ENCODE peak calls at places on chromosomes 13 and 19, in seven cellular contexts. One of them, this sample, is unnamed.

GRCh38 chr13:114071441-114071840 is 61.0 kb downstream of the RASA3 start:
- DNase-seq in BJ: no peak
- DNase-seq in stimulated activated CD4-positive, alpha-beta T cell treated with anti-CD3 and anti-CD28 coated beads, Interleukin-2, amount 100 ng/mL, for 48 hours: no peak
- DNase-seq in testis: no peak
- DNase-seq in HEK293T: no peak
- DNase-seq in IMR-90: no peak
- DNase-seq in GM04504: no peak
- DNase-seq in this sample: no peak

GRCh38 chr13:93674337-93674755 is 447.7 kb downstream of the GPC6 start:
- DNase-seq in BJ: no peak
- DNase-seq in stimulated activated CD4-positive, alpha-beta T cell treated with anti-CD3 and anti-CD28 coated beads, Interleukin-2, amount 100 ng/mL, for 48 hours: no peak
- DNase-seq in testis: no peak
- DNase-seq in HEK293T: no peak
- DNase-seq in IMR-90: no peak
- DNase-seq in GM04504: no peak
- DNase-seq in this sample: no peak

GRCh38 chr13:59750860-59751259 is 412.9 kb downstream of the DIAPH3 start:
- DNase-seq in BJ: peak
- DNase-seq in stimulated activated CD4-positive, alpha-beta T cell treated with anti-CD3 and anti-CD28 coated beads, Interleukin-2, amount 100 ng/mL, for 48 hours: no peak
- DNase-seq in testis: peak
- DNase-seq in HEK293T: peak
- DNase-seq in IMR-90: peak
- DNase-seq in GM04504: peak
- DNase-seq in this sample: peak

GRCh38 chr19:41323430-41324125 is 13.6 kb downstream of the CCDC97 start:
- DNase-seq in BJ: peak
- DNase-seq in stimulated activated CD4-positive, alpha-beta T cell treated with anti-CD3 and anti-CD28 coated beads, Interleukin-2, amount 100 ng/mL, for 48 hours: no peak
- DNase-seq in testis: peak
- DNase-seq in HEK293T: no peak
- DNase-seq in IMR-90: peak
- DNase-seq in GM04504: peak
- DNase-seq in this sample: peak

GRCh38 chr19:40530091-40530901 is 46.4 kb upstream of the SHKBP1 start:
- DNase-seq in BJ: no peak
- DNase-seq in stimulated activated CD4-positive, alpha-beta T cell treated with anti-CD3 and anti-CD28 coated beads, Interleukin-2, amount 100 ng/mL, for 48 hours: no peak
- DNase-seq in testis: peak
- DNase-seq in HEK293T: peak
- DNase-seq in IMR-90: no peak
- DNase-seq in GM04504: no peak
- DNase-seq in this sample: no peak

GRCh38 chr19:46508206-46508605 is 12.5 kb upstream of the PNMA8B start:
- DNase-seq in BJ: no peak
- DNase-seq in stimulated activated CD4-positive, alpha-beta T cell treated with anti-CD3 and anti-CD28 coated beads, Interleukin-2, amount 100 ng/mL, for 48 hours: no peak
- DNase-seq in testis: no peak
- DNase-seq in HEK293T: no peak
- DNase-seq in IMR-90: no peak
- DNase-seq in GM04504: no peak
- DNase-seq in this sample: no peak

GRCh38 chr13:101648766-101649489 is 196.5 kb downstream of the ITGBL1 start:
- DNase-seq in BJ: no peak
- DNase-seq in stimulated activated CD4-positive, alpha-beta T cell treated with anti-CD3 and anti-CD28 coated beads, Interleukin-2, amount 100 ng/mL, for 48 hours: no peak
- DNase-seq in testis: no peak
- DNase-seq in HEK293T: no peak
- DNase-seq in IMR-90: no peak
- DNase-seq in GM04504: no peak
- DNase-seq in this sample: no peak

GRCh38 chr13:106083620-106084350 is 451.7 kb downstream of the EFNB2 start:
- DNase-seq in BJ: no peak
- DNase-seq in stimulated activated CD4-positive, alpha-beta T cell treated with anti-CD3 and anti-CD28 coated beads, Interleukin-2, amount 100 ng/mL, for 48 hours: no peak
- DNase-seq in testis: peak
- DNase-seq in HEK293T: no peak
- DNase-seq in IMR-90: peak
- DNase-seq in GM04504: peak
- DNase-seq in this sample: peak

GRCh38 chr19:46821512-46822359 is 28.9 kb downstream of the AP2S1 start:
- DNase-seq in BJ: no peak
- DNase-seq in stimulated activated CD4-positive, alpha-beta T cell treated with anti-CD3 and anti-CD28 coated beads, Interleukin-2, amount 100 ng/mL, for 48 hours: peak
- DNase-seq in testis: no peak
- DNase-seq in HEK293T: no peak
- DNase-seq in IMR-90: no peak
- DNase-seq in GM04504: no peak
- DNase-seq in this sample: no peak

GRCh38 chr19:12872941-12873890 is 8.0 kb downstream of the DNASE2 start:
- DNase-seq in BJ: peak
- DNase-seq in stimulated activated CD4-positive, alpha-beta T cell treated with anti-CD3 and anti-CD28 coated beads, Interleukin-2, amount 100 ng/mL, for 48 hours: peak
- DNase-seq in testis: peak
- DNase-seq in HEK293T: peak
- DNase-seq in IMR-90: peak
- DNase-seq in GM04504: no peak
- DNase-seq in this sample: peak

GRCh38 chr19:2089001-2089711 is 7.0 kb downstream of the MOB3A start:
- DNase-seq in BJ: no peak
- DNase-seq in stimulated activated CD4-positive, alpha-beta T cell treated with anti-CD3 and anti-CD28 coated beads, Interleukin-2, amount 100 ng/mL, for 48 hours: no peak
- DNase-seq in testis: no peak
- DNase-seq in HEK293T: no peak
- DNase-seq in IMR-90: peak
- DNase-seq in GM04504: no peak
- DNase-seq in this sample: peak

GRCh38 chr19:34217952-34218817 is 36.2 kb upstream of the GARRE1 start:
- DNase-seq in BJ: peak
- DNase-seq in stimulated activated CD4-positive, alpha-beta T cell treated with anti-CD3 and anti-CD28 coated beads, Interleukin-2, amount 100 ng/mL, for 48 hours: peak
- DNase-seq in testis: peak
- DNase-seq in HEK293T: peak
- DNase-seq in IMR-90: peak
- DNase-seq in GM04504: peak
- DNase-seq in this sample: peak

GRCh38 chr13:91576590-91576989 is 178.2 kb downstream of the GPC5 start:
- DNase-seq in BJ: no peak
- DNase-seq in stimulated activated CD4-positive, alpha-beta T cell treated with anti-CD3 and anti-CD28 coated beads, Interleukin-2, amount 100 ng/mL, for 48 hours: no peak
- DNase-seq in testis: no peak
- DNase-seq in HEK293T: peak
- DNase-seq in IMR-90: no peak
- DNase-seq in GM04504: no peak
- DNase-seq in this sample: no peak

This sample was measured in choroid plexus epithelial cell.